ENCODE peak calls at places on chromosomes 4 and X, in ten cellular contexts. One of them, this sample, is unnamed.

GRCh38 chr4:77465271-77465670 is 140.3 kb upstream of the CXCL13 start:
- DNase-seq in foreskin fibroblast: peak
- DNase-seq in neural progenitor cell: no peak
- DNase-seq in GM23248: peak
- DNase-seq in A549: no peak
- DNase-seq in tibial artery: no peak
- DNase-seq in heart left ventricle: no peak
- DNase-seq in CD8-positive, alpha-beta T cell: no peak
- DNase-seq in brain microvascular endothelial cell: peak
- DNase-seq in iPS DF 6.9: peak
- DNase-seq in this sample: no peak

GRCh38 chr4:145808021-145808650 is 128.2 kb downstream of the C4orf51 start:
- DNase-seq in foreskin fibroblast: peak
- DNase-seq in neural progenitor cell: no peak
- DNase-seq in GM23248: peak
- DNase-seq in A549: peak
- DNase-seq in tibial artery: no peak
- DNase-seq in heart left ventricle: no peak
- DNase-seq in CD8-positive, alpha-beta T cell: no peak
- DNase-seq in brain microvascular endothelial cell: peak
- DNase-seq in iPS DF 6.9: no peak
- DNase-seq in this sample: peak

GRCh38 chrX:11770320-11770719 is 12.3 kb downstream of the MSL3 start:
- DNase-seq in foreskin fibroblast: peak
- DNase-seq in neural progenitor cell: peak
- DNase-seq in GM23248: peak
- DNase-seq in A549: peak
- DNase-seq in tibial artery: no peak
- DNase-seq in heart left ventricle: no peak
- DNase-seq in CD8-positive, alpha-beta T cell: peak
- DNase-seq in brain microvascular endothelial cell: peak
- DNase-seq in iPS DF 6.9: no peak
- DNase-seq in this sample: no peak

GRCh38 chrX:7083468-7084396 is 63.8 kb upstream of the STS start:
- DNase-seq in foreskin fibroblast: peak
- DNase-seq in neural progenitor cell: no peak
- DNase-seq in GM23248: peak
- DNase-seq in A549: no peak
- DNase-seq in tibial artery: no peak
- DNase-seq in heart left ventricle: no peak
- DNase-seq in CD8-positive, alpha-beta T cell: peak
- DNase-seq in brain microvascular endothelial cell: peak
- DNase-seq in iPS DF 6.9: no peak
- DNase-seq in this sample: peak

GRCh38 chr4:2893772-2894171 is 50.1 kb downstream of the ADD1 start:
- DNase-seq in foreskin fibroblast: peak
- DNase-seq in neural progenitor cell: no peak
- DNase-seq in GM23248: no peak
- DNase-seq in A549: no peak
- DNase-seq in tibial artery: no peak
- DNase-seq in heart left ventricle: peak
- DNase-seq in CD8-positive, alpha-beta T cell: no peak
- DNase-seq in brain microvascular endothelial cell: no peak
- DNase-seq in iPS DF 6.9: no peak
- DNase-seq in this sample: no peak

GRCh38 chrX:107450823-107451509 is 1.5 kb downstream of the FRMPD3 start:
- DNase-seq in foreskin fibroblast: no peak
- DNase-seq in neural progenitor cell: peak
- DNase-seq in GM23248: peak
- DNase-seq in A549: peak
- DNase-seq in tibial artery: no peak
- DNase-seq in heart left ventricle: no peak
- DNase-seq in CD8-positive, alpha-beta T cell: peak
- DNase-seq in brain microvascular endothelial cell: no peak
- DNase-seq in iPS DF 6.9: no peak
- DNase-seq in this sample: no peak

GRCh38 chr4:13597604-13598003 is 29.9 kb downstream of the BOD1L1 start:
- DNase-seq in foreskin fibroblast: peak
- DNase-seq in neural progenitor cell: no peak
- DNase-seq in GM23248: peak
- DNase-seq in A549: no peak
- DNase-seq in tibial artery: no peak
- DNase-seq in heart left ventricle: no peak
- DNase-seq in CD8-positive, alpha-beta T cell: no peak
- DNase-seq in brain microvascular endothelial cell: no peak
- DNase-seq in iPS DF 6.9: no peak
- DNase-seq in this sample: no peak

GRCh38 chr4:107548211-107548905 is 171.7 kb downstream of the PAPSS1 start:
- DNase-seq in foreskin fibroblast: peak
- DNase-seq in neural progenitor cell: peak
- DNase-seq in GM23248: no peak
- DNase-seq in A549: no peak
- DNase-seq in tibial artery: no peak
- DNase-seq in heart left ventricle: no peak
- DNase-seq in CD8-positive, alpha-beta T cell: no peak
- DNase-seq in brain microvascular endothelial cell: no peak
- DNase-seq in iPS DF 6.9: peak
- DNase-seq in this sample: no peak

GRCh38 chrX:16882188-16882587 is 12.0 kb upstream of the RBBP7 start:
- DNase-seq in foreskin fibroblast: peak
- DNase-seq in neural progenitor cell: peak
- DNase-seq in GM23248: peak
- DNase-seq in A549: no peak
- DNase-seq in tibial artery: peak
- DNase-seq in heart left ventricle: no peak
- DNase-seq in CD8-positive, alpha-beta T cell: no peak
- DNase-seq in brain microvascular endothelial cell: no peak
- DNase-seq in iPS DF 6.9: no peak
- DNase-seq in this sample: no peak

GRCh38 chr4:8391972-8392371 is 48.6 kb downstream of the ACOX3 start:
- DNase-seq in foreskin fibroblast: peak
- DNase-seq in neural progenitor cell: no peak
- DNase-seq in GM23248: peak
- DNase-seq in A549: no peak
- DNase-seq in tibial artery: no peak
- DNase-seq in heart left ventricle: peak
- DNase-seq in CD8-positive, alpha-beta T cell: no peak
- DNase-seq in brain microvascular endothelial cell: peak
- DNase-seq in iPS DF 6.9: no peak
- DNase-seq in this sample: peak

GRCh38 chr4:171809854-171810253 is 3.4 kb upstream of the GALNTL6 start:
- DNase-seq in foreskin fibroblast: no peak
- DNase-seq in neural progenitor cell: no peak
- DNase-seq in GM23248: no peak
- DNase-seq in A549: no peak
- DNase-seq in tibial artery: no peak
- DNase-seq in heart left ventricle: no peak
- DNase-seq in CD8-positive, alpha-beta T cell: no peak
- DNase-seq in brain microvascular endothelial cell: no peak
- DNase-seq in iPS DF 6.9: no peak
- DNase-seq in this sample: no peak

GRCh38 chr4:16779028-16779675 is 119.3 kb downstream of the LDB2 start:
- DNase-seq in foreskin fibroblast: peak
- DNase-seq in neural progenitor cell: no peak
- DNase-seq in GM23248: peak
- DNase-seq in A549: no peak
- DNase-seq in tibial artery: no peak
- DNase-seq in heart left ventricle: no peak
- DNase-seq in CD8-positive, alpha-beta T cell: no peak
- DNase-seq in brain microvascular endothelial cell: no peak
- DNase-seq in iPS DF 6.9: no peak
- DNase-seq in this sample: peak

GRCh38 chr4:52545099-52546069 is 113.7 kb downstream of the USP46 start:
- DNase-seq in foreskin fibroblast: peak
- DNase-seq in neural progenitor cell: peak
- DNase-seq in GM23248: peak
- DNase-seq in A549: peak
- DNase-seq in tibial artery: peak
- DNase-seq in heart left ventricle: peak
- DNase-seq in CD8-positive, alpha-beta T cell: peak
- DNase-seq in brain microvascular endothelial cell: peak
- DNase-seq in iPS DF 6.9: peak
- DNase-seq in this sample: peak
- H3K4me3 ChIP-seq in foreskin fibroblast: no peak
- H3K4me3 ChIP-seq in neural progenitor cell: no peak
- H3K4me3 ChIP-seq in GM23248: peak
- H3K4me3 ChIP-seq in A549: no peak
- H3K4me3 ChIP-seq in tibial artery: no peak
- H3K4me3 ChIP-seq in heart left ventricle: peak
- H3K4me3 ChIP-seq in CD8-positive, alpha-beta T cell: no peak
- H3K4me3 ChIP-seq in brain microvascular endothelial cell: no peak
- H3K4me3 ChIP-seq in iPS DF 6.9: no peak
- H3K4me3 ChIP-seq in this sample: no peak

DNA sequence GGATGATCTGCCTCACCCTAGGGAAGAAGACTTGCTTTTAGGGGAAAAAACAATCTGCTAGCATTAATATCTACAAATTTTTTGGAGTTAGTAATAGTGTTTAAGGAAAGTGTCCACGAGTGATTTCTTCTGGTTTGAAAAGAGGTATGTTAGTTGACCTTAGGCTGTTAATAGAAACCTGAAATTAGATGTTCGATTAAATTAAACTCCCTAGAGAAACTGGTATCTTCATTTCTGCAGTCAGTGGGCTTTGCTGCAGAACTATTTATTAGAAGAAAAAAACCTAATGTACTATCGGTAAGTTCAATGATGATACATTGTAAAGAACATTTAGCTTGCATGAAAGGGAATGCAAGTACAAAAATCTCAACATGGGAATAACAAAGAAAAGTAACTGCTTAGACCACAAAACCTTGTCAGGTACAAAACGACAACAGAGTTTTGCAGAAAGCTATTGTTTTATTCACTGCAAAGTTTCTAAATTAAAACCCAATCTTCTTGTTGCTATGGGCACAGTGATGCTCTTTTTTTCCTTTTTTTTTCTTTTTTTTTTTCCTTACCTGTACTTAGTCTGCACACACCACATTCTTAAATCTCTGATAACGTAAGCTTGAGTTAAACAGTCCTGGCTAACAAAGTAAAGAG is 2.0 kb downstream of the KLF3 start:
- DNase-seq in foreskin fibroblast: no peak
- DNase-seq in neural progenitor cell: no peak
- DNase-seq in GM23248: no peak
- DNase-seq in A549: no peak
- DNase-seq in tibial artery: no peak
- DNase-seq in heart left ventricle: no peak
- DNase-seq in CD8-positive, alpha-beta T cell: no peak
- DNase-seq in brain microvascular endothelial cell: no peak
- DNase-seq in iPS DF 6.9: no peak
- DNase-seq in this sample: no peak
- H3K4me3 ChIP-seq in foreskin fibroblast: peak
- H3K4me3 ChIP-seq in neural progenitor cell: peak
- H3K4me3 ChIP-seq in GM23248: peak
- H3K4me3 ChIP-seq in A549: peak
- H3K4me3 ChIP-seq in tibial artery: peak
- H3K4me3 ChIP-seq in heart left ventricle: peak
- H3K4me3 ChIP-seq in CD8-positive, alpha-beta T cell: peak
- H3K4me3 ChIP-seq in brain microvascular endothelial cell: peak
- H3K4me3 ChIP-seq in iPS DF 6.9: no peak
- H3K4me3 ChIP-seq in this sample: peak

DNA sequence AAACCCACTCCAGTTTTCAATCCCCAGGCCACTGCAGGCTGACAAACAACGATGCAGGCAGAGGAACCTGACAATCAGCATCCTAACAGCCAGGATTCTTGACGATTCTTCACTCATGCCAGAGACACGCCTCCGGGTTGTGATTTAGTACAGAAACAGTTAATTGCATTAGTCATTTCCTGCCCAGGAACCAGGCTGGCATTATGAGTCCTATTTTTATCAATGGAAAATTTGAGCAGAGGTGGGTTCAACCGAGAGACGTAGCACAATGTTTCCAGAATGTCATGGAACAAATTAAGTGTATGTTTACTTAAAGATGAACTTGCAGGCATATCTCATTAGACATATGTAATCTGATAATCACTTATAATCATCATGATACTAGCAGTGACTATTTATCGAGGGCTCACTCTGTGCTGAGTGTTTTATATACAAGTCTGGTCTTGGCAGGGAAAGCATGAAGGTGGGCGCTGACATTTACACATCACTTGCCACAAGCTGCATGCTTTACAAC is 159.7 kb downstream of the NSUN7 start:
- DNase-seq in foreskin fibroblast: peak
- DNase-seq in neural progenitor cell: no peak
- DNase-seq in GM23248: peak
- DNase-seq in A549: no peak
- DNase-seq in tibial artery: peak
- DNase-seq in heart left ventricle: no peak
- DNase-seq in CD8-positive, alpha-beta T cell: no peak
- DNase-seq in brain microvascular endothelial cell: peak
- DNase-seq in iPS DF 6.9: no peak
- DNase-seq in this sample: no peak
- H3K4me3 ChIP-seq in foreskin fibroblast: no peak
- H3K4me3 ChIP-seq in neural progenitor cell: no peak
- H3K4me3 ChIP-seq in GM23248: peak
- H3K4me3 ChIP-seq in A549: no peak
- H3K4me3 ChIP-seq in tibial artery: no peak
- H3K4me3 ChIP-seq in heart left ventricle: no peak
- H3K4me3 ChIP-seq in CD8-positive, alpha-beta T cell: no peak
- H3K4me3 ChIP-seq in brain microvascular endothelial cell: no peak
- H3K4me3 ChIP-seq in iPS DF 6.9: no peak
- H3K4me3 ChIP-seq in this sample: no peak

GRCh38 chrX:155112171-155112570 is 40.9 kb downstream of the BRCC3 start:
- DNase-seq in foreskin fibroblast: no peak
- DNase-seq in neural progenitor cell: no peak
- DNase-seq in GM23248: no peak
- DNase-seq in A549: no peak
- DNase-seq in tibial artery: no peak
- DNase-seq in heart left ventricle: no peak
- DNase-seq in CD8-positive, alpha-beta T cell: no peak
- DNase-seq in brain microvascular endothelial cell: no peak
- DNase-seq in iPS DF 6.9: no peak
- DNase-seq in this sample: no peak

GRCh38 chrX:155113097-155113496 is 41.8 kb downstream of the BRCC3 start:
- DNase-seq in foreskin fibroblast: no peak
- DNase-seq in neural progenitor cell: no peak
- DNase-seq in GM23248: no peak
- DNase-seq in A549: no peak
- DNase-seq in tibial artery: no peak
- DNase-seq in heart left ventricle: no peak
- DNase-seq in CD8-positive, alpha-beta T cell: no peak
- DNase-seq in brain microvascular endothelial cell: no peak
- DNase-seq in iPS DF 6.9: no peak
- DNase-seq in this sample: no peak

DNA sequence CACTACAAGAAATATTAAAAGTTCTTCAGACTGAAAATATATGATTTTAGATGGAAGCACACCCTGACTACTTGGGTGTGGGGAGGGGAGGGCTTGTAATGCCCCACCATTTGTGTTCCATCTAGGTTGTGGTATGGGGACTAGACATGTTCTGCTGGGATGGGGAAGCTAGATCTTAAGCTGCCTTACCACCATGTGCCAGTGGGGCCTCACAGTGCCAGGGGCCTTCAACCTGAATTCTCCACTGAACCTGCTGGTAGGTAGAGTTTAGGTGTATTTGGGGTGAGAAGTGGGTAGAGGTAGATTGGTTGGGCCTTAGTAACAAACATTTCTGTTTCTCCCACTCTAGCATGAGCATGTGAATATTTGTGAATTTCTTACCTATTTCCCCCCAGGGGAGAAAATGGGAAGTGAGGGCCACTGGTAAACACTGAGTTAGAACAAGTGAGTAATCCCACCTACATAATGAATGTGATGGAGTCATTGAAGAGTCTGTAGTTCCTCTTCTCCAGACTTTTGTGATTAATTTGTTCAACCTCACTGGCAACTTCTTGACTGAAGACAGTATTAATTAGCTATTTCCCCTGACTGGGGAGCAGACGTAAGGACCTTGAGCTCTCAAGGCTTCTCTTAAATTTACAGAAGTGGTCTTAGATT is 44.0 kb downstream of the BRCC3 start:
- DNase-seq in foreskin fibroblast: no peak
- DNase-seq in neural progenitor cell: no peak
- DNase-seq in GM23248: no peak
- DNase-seq in A549: no peak
- DNase-seq in tibial artery: no peak
- DNase-seq in heart left ventricle: no peak
- DNase-seq in CD8-positive, alpha-beta T cell: no peak
- DNase-seq in brain microvascular endothelial cell: no peak
- DNase-seq in iPS DF 6.9: no peak
- DNase-seq in this sample: no peak
- H3K4me3 ChIP-seq in foreskin fibroblast: no peak
- H3K4me3 ChIP-seq in neural progenitor cell: no peak
- H3K4me3 ChIP-seq in GM23248: no peak
- H3K4me3 ChIP-seq in A549: no peak
- H3K4me3 ChIP-seq in tibial artery: no peak
- H3K4me3 ChIP-seq in heart left ventricle: no peak
- H3K4me3 ChIP-seq in CD8-positive, alpha-beta T cell: no peak
- H3K4me3 ChIP-seq in brain microvascular endothelial cell: no peak
- H3K4me3 ChIP-seq in iPS DF 6.9: no peak
- H3K4me3 ChIP-seq in this sample: no peak

This sample was measured in skeletal muscle cell.